ENCODE peak calls at places on chromosomes 13 and 19, in four cellular contexts. P, D, F and B are unnamed samples. For H3K4me1, the result is how much of the 10 kb centered on the place peaks cover.

GRCh38 chr19:33418871-33419762 is 45.6 kb downstream of the CEBPG start:
- DNase-seq in D (no peak), F (no peak), P (no peak), B (no peak)

GRCh38 chr13:37409756-37410155 is 188.8 kb downstream of the POSTN start:
- DNase-seq in F (no peak), D (no peak), P (no peak), B (no peak)

GRCh38 chr19:46722004-46722380 is 5.1 kb upstream of the PRKD2 start:
- DNase-seq in D (no peak), F (no peak), P (no peak), B (no peak)

GRCh38 chr19:50513746-50514345 is at the start of gene ASPDH:
- DNase-seq in F (no peak), P (no peak), D (peak), B (no peak)

GRCh38 chr19:20079487-20079886 is 1.7 kb downstream of the ZNF90 start:
- DNase-seq in D (peak), P (no peak), F (no peak), B (no peak)

GRCh38 chr13:28475916-28476725 is 18.8 kb downstream of the FLT1 start:
- DNase-seq in P (no peak), F (no peak), D (no peak), B (no peak)

GRCh38 chr13:29861694-29862110 is 11.3 kb upstream of the UBL3 start:
- DNase-seq in P (no peak), F (no peak), D (no peak), B (peak)

GRCh38 chr13:111360452-111360851 is 40.0 kb downstream of the TEX29 start:
- DNase-seq in D (no peak), F (no peak), P (no peak), B (no peak)

GRCh38 chr13:43878897-43879322 is 630 bp downstream of the CCDC122 start:
- DNase-seq in P (peak), D (peak), F (peak), B (peak)

GRCh38 chr13:43110036-43110435 is 86.7 kb downstream of the DNAJC15 start:
- DNase-seq in F (no peak), P (no peak), D (no peak), B (no peak)

GRCh38 chr19:43078311-43078710 is 4.2 kb downstream of the PSG2 start:
- DNase-seq in F (no peak), D (no peak), P (no peak), B (no peak)

GRCh38 chr13:106680796-106681482 is 113.0 kb upstream of the ARGLU1 start:
- DNase-seq in P (no peak), D (peak), F (no peak), B (no peak)

GRCh38 chr13:78978381-78978998 is 319.5 kb upstream of the OBI1 start:
- DNase-seq in P (peak), F (peak), D (peak), B (peak)

GRCh38 chr13:79780240-79780639 is 299.3 kb downstream of the NDFIP2 start:
- DNase-seq in F (no peak), P (no peak), D (peak), B (no peak)

DNA sequence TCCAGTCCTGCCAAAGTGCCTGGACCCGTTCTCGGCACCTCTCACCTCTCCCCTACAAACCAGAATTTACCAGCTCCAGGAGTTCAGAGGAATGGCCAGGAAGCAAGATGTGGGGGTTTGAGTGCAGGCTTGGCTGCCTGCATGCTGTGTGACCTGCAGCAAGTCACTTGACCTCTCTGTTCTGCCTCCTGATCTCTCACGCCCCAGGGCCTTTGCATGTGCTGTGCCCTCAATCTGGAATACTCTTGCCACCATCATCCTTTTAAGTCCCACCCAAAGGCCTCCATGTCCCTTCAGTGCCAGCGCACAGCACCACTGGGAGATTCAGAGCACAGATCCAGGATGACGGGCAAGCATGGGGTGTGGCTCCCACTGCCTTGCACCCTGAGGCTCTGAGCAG is 43.4 kb downstream of the MYO9B start:
- DNase-seq in P (no peak), F (no peak), D (no peak), B (no peak)
- H3K4me1 ChIP-seq in P (under half), F (under half), D (under half), B (under half)

DNA sequence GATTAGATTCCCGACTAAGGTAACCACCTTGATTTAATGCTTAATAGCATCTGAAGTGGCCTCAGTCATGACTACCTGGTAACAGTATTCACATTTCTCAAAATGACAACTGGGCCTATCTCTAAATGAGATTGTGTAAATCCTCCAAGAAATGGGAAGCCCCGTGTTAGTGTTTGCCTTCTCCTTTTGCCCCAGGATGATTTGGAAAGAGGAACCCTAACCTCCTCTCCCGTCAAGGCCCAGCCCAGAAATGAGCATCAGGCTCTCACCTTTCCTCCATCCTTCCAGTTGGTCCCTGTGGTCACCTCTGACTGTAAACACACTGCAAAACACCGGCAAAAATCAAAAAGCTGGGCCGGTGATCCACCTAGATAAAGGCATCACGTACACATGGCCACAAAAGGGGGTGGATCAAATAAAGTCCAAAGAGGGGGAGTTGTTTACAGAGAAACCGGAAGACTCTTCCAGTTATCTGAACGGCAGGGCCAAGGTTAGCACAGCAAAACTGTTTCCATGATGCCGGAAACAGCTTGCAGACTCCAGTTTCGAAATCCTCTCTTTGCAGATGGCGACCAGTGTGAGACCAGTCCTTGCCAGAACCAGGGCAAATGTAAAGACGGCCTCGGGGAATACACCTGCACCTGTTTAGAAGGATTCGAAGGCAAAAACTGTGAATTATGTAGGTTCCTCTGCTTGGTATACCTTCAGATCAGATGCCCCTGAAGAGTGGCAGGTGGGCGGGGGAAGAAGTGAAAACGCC is 16.4 kb downstream of the F10 start:
- DNase-seq in D (no peak), F (no peak), P (no peak), B (no peak)
- H3K4me1 ChIP-seq in D (under half), F (under half), P (under half), B (under half)

DNA sequence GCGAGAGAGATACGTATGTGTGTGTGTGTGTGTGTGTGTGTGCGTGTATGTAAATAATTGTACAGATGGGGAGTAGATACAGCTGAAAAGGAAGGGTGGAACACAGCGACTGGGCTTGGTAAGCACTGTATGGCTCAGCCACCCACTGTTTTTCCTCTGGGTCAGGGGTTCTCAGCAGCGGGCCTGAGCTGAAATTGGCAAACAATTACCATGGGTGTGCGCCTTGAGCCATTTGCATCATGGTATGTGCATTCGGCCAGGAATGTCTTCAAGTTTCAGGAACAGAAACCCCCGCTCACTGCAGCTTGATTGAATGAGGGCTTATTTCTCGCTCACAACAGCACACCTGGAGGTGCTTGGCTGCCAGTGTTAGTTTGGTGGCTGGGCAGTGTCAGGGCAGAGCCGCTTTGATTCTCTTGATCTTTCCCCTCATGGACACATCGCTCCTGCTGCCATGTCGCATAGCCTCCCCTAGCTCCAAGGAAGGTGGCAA is 126.7 kb downstream of the SIPA1L3 start:
- DNase-seq in F (no peak), P (no peak), D (peak), B (no peak)
- H3K4me1 ChIP-seq in F (under half), P (under half), D (under half), B (under half)

GRCh38 chr13:98483636-98484288 is 93.1 kb downstream of the STK24 start:
- DNase-seq in F (no peak), D (no peak), P (no peak), B (no peak)

GRCh38 chr13:98487016-98487415 is 89.9 kb downstream of the STK24 start:
- DNase-seq in D (no peak), F (no peak), P (no peak), B (no peak)

GRCh38 chr13:98484289-98485219 is 92.4 kb downstream of the STK24 start:
- DNase-seq in D (peak), P (peak), F (peak), B (peak)

GRCh38 chr13:98486412-98486811 is 90.5 kb downstream of the STK24 start:
- DNase-seq in P (no peak), D (no peak), F (no peak), B (no peak)

DNA sequence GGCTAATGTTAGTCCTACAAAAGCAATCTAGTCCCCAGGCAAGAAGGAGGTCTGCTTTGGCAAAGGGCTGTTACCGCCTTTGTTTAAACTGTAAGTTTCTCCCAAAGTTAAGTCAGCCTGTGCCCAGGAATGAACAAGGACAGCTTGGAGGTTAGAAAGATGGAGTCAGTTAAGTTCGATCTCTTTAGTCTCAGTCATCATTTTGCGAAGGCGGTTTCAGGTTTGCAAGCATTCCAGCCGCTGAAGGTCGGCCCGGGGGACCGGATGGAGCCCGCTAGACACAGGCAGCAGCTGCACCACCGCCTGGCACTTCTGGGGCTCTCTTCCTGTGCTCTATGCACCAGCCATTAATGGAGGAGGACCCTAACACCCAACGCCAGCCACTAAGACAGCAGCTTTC is 91.3 kb downstream of the STK24 start:
- DNase-seq in D (no peak), P (no peak), F (no peak), B (no peak)
- H3K4me1 ChIP-seq in D (half or more), P (under half), F (half or more), B (half or more)

GRCh38 chr19:12784394-12784870 is 6.9 kb upstream of the JUNB start:
- DNase-seq in P (no peak), F (no peak), D (no peak), B (no peak)
- H3K4me1 ChIP-seq in P (half or more), F (half or more), D (under half), B (half or more)